ENCODE peak calls at places on chromosomes 12 and 14, in four cellular contexts. J, P, U and Z are unnamed samples.
A peak's percentile ranks its signal among the peaks of the same experiment; 100 is the strongest.

GRCh38 chr12:111455448-111456320 is 50.0 kb downstream of the SH2B3 start:
- DNase-seq in J (no peak), P (no peak), U (no peak), Z (no peak)

GRCh38 chr12:104790296-104791125 is 167.6 kb downstream of the SLC41A2 start:
- DNase-seq in J (peak; percentile 5), P (peak; percentile 13), U (peak; percentile 75), Z (peak; percentile 50)

GRCh38 chr12:121830134-121830533 is 26.3 kb downstream of the SETD1B start:
- DNase-seq in J (no peak), P (no peak), U (no peak), Z (no peak)

GRCh38 chr14:78254911-78255431 is 84.8 kb downstream of the NRXN3 start:
- DNase-seq in J (no peak), P (no peak), U (no peak), Z (no peak)

GRCh38 chr14:74408870-74409269 is 17.1 kb downstream of the SYNDIG1L start:
- DNase-seq in J (no peak), P (no peak), U (no peak), Z (no peak)

GRCh38 chr14:93286212-93286890 is 46.5 kb downstream of the BTBD7 start:
- DNase-seq in J (no peak), P (no peak), U (no peak), Z (no peak)

GRCh38 chr12:129790331-129790730 is 113.5 kb downstream of the TMEM132D start:
- DNase-seq in J (no peak), P (no peak), U (peak; percentile 24), Z (peak; percentile 19)

GRCh38 chr12:6818246-6819006 is 3.2 kb upstream of the GPR162 start:
- DNase-seq in J (no peak), P (no peak), U (no peak), Z (no peak)

GRCh38 chr12:124906606-124907261 is 7.7 kb downstream of the UBC start:
- DNase-seq in J (peak; percentile 93), P (peak; percentile 87), U (peak; percentile 94), Z (peak; percentile 80)

GRCh38 chr14:31787377-31787776 is 226.2 kb downstream of the NUBPL start:
- DNase-seq in J (peak; percentile 72), P (no peak), U (peak; percentile 21), Z (no peak)

GRCh38 chr14:61218765-61219164 is 62.4 kb downstream of the TMEM30B start:
- DNase-seq in J (no peak), P (no peak), U (no peak), Z (peak; percentile 16)

GRCh38 chr12:126362490-126362889 is 1297.3 kb downstream of the AACS start:
- DNase-seq in J (no peak), P (no peak), U (no peak), Z (no peak)

GRCh38 chr12:127083028-127083949 is 1183.7 kb upstream of the TMEM132C start:
- DNase-seq in J (peak; percentile 59), P (peak; percentile 68), U (peak; percentile 85), Z (peak; percentile 28)

GRCh38 chr12:123997033-123997822 is 24.2 kb downstream of the ZNF664 start:
- DNase-seq in J (no peak), P (no peak), U (no peak), Z (no peak)

GRCh38 chr14:24808412-24808811 is 174.4 kb upstream of the GZMB start:
- DNase-seq in J (no peak), P (no peak), U (no peak), Z (no peak)

GRCh38 chr12:104057771-104058197 is 6.5 kb upstream of the HCFC2 start:
- DNase-seq in J (no peak), P (no peak), U (peak; percentile 35), Z (peak; percentile 40)

GRCh38 chr12:101696477-101697196 is 803 bp upstream of the CHPT1 start:
- DNase-seq in J (peak; percentile 88), P (no peak), U (peak; percentile 94), Z (peak; percentile 48)

GRCh38 chr12:125151284-125151683 is 86.0 kb downstream of the AACS start:
- DNase-seq in J (peak; percentile 18), P (no peak), U (peak; percentile 49), Z (no peak)

GRCh38 chr12:2992724-2993123 is 33.5 kb downstream of the TEAD4 start:
- DNase-seq in J (no peak), P (no peak), U (no peak), Z (no peak)

GRCh38 chr14:68458840-68459469 is 333.9 kb downstream of the ZFP36L1 start:
- DNase-seq in J (peak; percentile 95), P (no peak), U (no peak), Z (peak; percentile 9)
- H3K4me2 ChIP-seq in J (peak overlapping the region; percentile 33), P (no peak overlapping the region), U (no peak overlapping the region), Z (peak overlapping the region; percentile 49)

GRCh38 chr12:119075918-119076317 is 94.6 kb downstream of the SRRM4 start:
- DNase-seq in J (no peak), P (no peak), U (no peak), Z (no peak)
- TF ChIP-seq FOXM1 in J (no peak), P (no peak), U (no peak), Z (no peak)

DNA sequence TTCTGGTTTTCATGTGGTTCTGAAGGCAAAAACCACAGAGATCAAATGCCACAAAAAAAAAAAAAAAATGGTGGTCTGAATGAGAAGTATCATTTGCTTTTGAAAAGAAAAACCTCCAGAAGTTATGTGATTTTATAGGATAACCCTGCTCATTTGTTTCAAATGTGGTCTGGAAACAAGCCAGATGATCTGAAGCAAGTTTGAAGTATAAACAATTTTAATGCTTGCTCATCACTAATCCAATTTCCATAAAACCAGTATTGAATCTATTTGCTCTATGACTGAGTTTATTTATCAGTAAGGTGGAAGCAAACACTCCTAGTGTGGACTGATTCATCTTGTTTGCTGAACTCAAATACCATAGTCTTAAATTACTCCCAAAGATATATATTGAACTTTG is 407.3 kb upstream of the FLRT2 start:
- DNase-seq in J (no peak), P (no peak), U (no peak), Z (no peak)
- H3K4me2 ChIP-seq in J (no peak overlapping the region), P (no peak overlapping the region), U (no peak overlapping the region), Z (no peak overlapping the region)

GRCh38 chr12:11638271-11638916 is 11.1 kb upstream of the ETV6 start:
- DNase-seq in J (no peak), P (no peak), U (no peak), Z (no peak)
- TF ChIP-seq FOXM1 in J (no peak), P (no peak), U (no peak), Z (no peak)

DNA sequence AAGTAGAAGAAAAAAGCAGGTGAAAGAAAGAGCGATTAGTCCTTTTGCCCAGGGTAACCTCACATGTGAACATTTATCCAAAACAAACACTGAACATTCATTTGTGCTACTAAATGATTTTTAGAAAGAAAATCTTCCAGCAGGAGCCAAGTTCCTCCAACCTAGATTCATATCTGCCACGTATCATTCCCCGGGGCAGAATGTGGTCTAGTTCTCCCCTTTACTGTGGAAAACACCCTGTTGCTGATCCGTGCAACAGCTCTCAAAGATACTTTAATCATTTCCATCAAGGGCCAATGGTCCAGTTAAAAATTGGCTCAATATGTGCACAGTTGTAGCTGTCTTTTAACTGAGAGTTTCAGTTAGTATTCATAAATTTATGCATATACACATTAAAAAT is 479.1 kb downstream of the ATP23 start:
- DNase-seq in J (no peak), P (no peak), U (no peak), Z (no peak)
- H3K4me2 ChIP-seq in J (no peak overlapping the region), P (no peak overlapping the region), U (no peak overlapping the region), Z (peak overlapping the region; percentile 40)

GRCh38 chr12:57776247-57776587 is 3.8 kb downstream of the EEF1AKMT3 start:
- DNase-seq in J (no peak), P (no peak), U (no peak), Z (no peak)

GRCh38 chr12:57777367-57777766 is 5.0 kb downstream of the EEF1AKMT3 start:
- DNase-seq in J (no peak), P (no peak), U (no peak), Z (no peak)

GRCh38 chr12:57775563-57776246 is 3.3 kb downstream of the EEF1AKMT3 start:
- DNase-seq in J (no peak), P (no peak), U (peak; percentile 38), Z (no peak)

GRCh38 chr12:57772429-57773322 is at the start of gene EEF1AKMT3:
- DNase-seq in J (peak; percentile 35), P (no peak), U (peak; percentile 80), Z (peak; percentile 81)

DNA sequence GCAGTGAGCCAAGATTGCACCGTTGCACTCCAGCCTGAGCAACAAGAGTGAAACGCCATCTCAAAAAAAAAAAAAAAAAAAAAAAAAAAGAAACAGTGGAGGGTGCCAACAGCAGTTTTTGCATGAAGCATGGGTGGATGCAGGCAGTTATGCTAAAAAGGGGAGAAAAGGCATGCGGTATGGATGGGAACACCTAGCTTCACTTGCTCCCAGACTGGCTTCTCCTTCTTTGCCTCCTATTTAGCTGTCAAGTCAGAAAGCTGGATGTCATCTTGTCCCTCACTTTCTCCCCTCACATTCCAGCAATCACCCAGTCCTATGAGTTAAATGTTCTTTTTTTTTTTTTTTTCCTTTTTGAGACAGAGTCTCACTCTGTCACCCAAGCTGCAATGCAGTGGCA is 2.6 kb downstream of the EEF1AKMT3 start:
- DNase-seq in J (no peak), P (no peak), U (no peak), Z (no peak)
- TF ChIP-seq FOXM1 in J (no peak), P (no peak), U (no peak), Z (no peak)

DNA sequence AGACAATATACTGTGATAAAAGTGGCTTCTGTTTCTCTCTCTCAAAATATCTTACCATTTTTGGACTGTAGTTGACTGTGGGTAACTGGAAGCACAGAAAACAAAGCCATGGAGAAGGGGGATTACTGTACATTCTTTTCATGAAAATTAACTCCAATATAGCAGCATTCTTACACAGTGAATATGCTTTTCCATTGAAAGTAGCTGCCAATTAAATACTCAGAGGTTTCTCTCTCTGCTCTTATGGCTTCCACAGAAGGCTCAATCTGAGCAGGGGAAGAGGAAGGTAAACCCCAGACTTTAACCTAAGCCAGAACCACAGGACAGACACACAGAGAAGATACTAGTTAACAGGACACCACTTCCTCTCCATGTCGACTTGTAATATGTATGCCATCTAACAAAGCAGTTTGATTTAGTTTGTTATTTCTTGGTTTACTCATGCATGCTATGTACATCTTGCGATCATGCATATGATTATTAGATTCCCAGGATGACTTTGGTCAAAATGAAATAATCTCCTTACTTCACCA is 150.2 kb downstream of the SSPN start:
- DNase-seq in J (no peak), P (no peak), U (no peak), Z (no peak)
- H3K4me2 ChIP-seq in J (no peak overlapping the region), P (no peak overlapping the region), U (no peak overlapping the region), Z (no peak overlapping the region)

GRCh38 chr12:75000120-75000519 is 209.5 kb downstream of the KCNC2 start:
- DNase-seq in J (no peak), P (no peak), U (no peak), Z (no peak)

GRCh38 chr12:74999474-74999873 is 210.2 kb downstream of the KCNC2 start:
- DNase-seq in J (no peak), P (no peak), U (no peak), Z (no peak)
- TF ChIP-seq FOXM1 in J (no peak), P (no peak), U (no peak), Z (no peak)